ENCODE peak calls at places on chromosomes 1 and 21, in five cellular contexts. V, G, F, N and P are unnamed samples.

GRCh38 chr1:115133440-115133839 is 44.1 kb upstream of the TSPAN2 start:
- DNase-seq in V (no peak), G (no peak), F (peak), N (no peak), P (no peak)

GRCh38 chr1:217982711-217983405 is 302.2 kb upstream of the RRP15 start:
- DNase-seq in V (no peak), G (no peak), F (no peak), N (no peak), P (no peak)

GRCh38 chr1:55378582-55378981 is 163.4 kb upstream of the USP24 start:
- DNase-seq in V (no peak), G (no peak), F (peak), N (peak), P (peak)

GRCh38 chr1:198950036-198950435 is 311.2 kb downstream of the PTPRC start:
- DNase-seq in V (no peak), G (no peak), F (no peak), N (no peak), P (no peak)

GRCh38 chr1:226520640-226521355 is 27.8 kb upstream of the STUM start:
- DNase-seq in V (peak), G (no peak), F (no peak), N (no peak), P (peak)

GRCh38 chr1:52057876-52058275 is 1.8 kb downstream of the BTF3L4 start:
- DNase-seq in V (no peak), G (no peak), F (no peak), N (no peak), P (no peak)

GRCh38 chr21:44926364-44927101 is 5.8 kb upstream of the ITGB2 start:
- DNase-seq in V (no peak), G (peak), F (peak), N (no peak), P (peak)

GRCh38 chr1:51744506-51745303 is 127.8 kb downstream of the OSBPL9 start:
- DNase-seq in V (no peak), G (no peak), F (no peak), N (no peak), P (no peak)

GRCh38 chr1:113893267-113893666 is 5.9 kb upstream of the BCL2L15 start:
- DNase-seq in V (no peak), G (no peak), F (no peak), N (no peak), P (no peak)

GRCh38 chr1:52633291-52633754 is 355 bp downstream of the SHISAL2A start:
- DNase-seq in V (no peak), G (peak), F (no peak), N (no peak), P (peak)

GRCh38 chr1:235883261-235883927 is 16.7 kb upstream of the LYST start:
- DNase-seq in V (peak), G (peak), F (peak), N (no peak), P (no peak)

GRCh38 chr1:26574690-26575349 is 45.3 kb downstream of the RPS6KA1 start:
- DNase-seq in V (no peak), G (peak), F (no peak), N (no peak), P (no peak)

GRCh38 chr1:6075747-6076146 is 30.1 kb downstream of the KCNAB2 start:
- DNase-seq in V (no peak), G (no peak), F (peak), N (no peak), P (no peak)

GRCh38 chr21:32554832-32555436 is 30.4 kb downstream of the TCP10L start:
- DNase-seq in V (no peak), G (no peak), F (no peak), N (no peak), P (no peak)

GRCh38 chr1:175826705-175827104 is 83.3 kb upstream of the TNR start:
- DNase-seq in V (no peak), G (no peak), F (no peak), N (no peak), P (no peak)

GRCh38 chr1:160911441-160911840 is 26.5 kb upstream of the ITLN1 start:
- DNase-seq in V (no peak), G (no peak), F (no peak), N (no peak), P (peak)

GRCh38 chr1:192506741-192507155 is 68.8 kb upstream of the RGS1 start:
- DNase-seq in V (no peak), G (no peak), F (peak), N (peak), P (no peak)

GRCh38 chr1:193406901-193407300 is 220.5 kb upstream of the B3GALT2 start:
- DNase-seq in V (peak), G (no peak), F (peak), N (peak), P (no peak)

GRCh38 chr21:23452384-23453083 is 2154.7 kb downstream of the MRPL39 start:
- DNase-seq in V (no peak), G (peak), F (peak), N (no peak), P (peak)

GRCh38 chr1:203519053-203519770 is 25.3 kb downstream of the OPTC start:
- DNase-seq in V (no peak), G (no peak), F (no peak), N (no peak), P (peak)

GRCh38 chr1:24236170-24237045 is 49.3 kb upstream of the IFNLR1 start:
- DNase-seq in V (no peak), G (no peak), F (peak), N (peak), P (peak)

GRCh38 chr1:24993871-24994270 is 63.8 kb upstream of the RUNX3 start:
- DNase-seq in V (no peak), G (peak), F (no peak), N (no peak), P (no peak)

GRCh38 chr1:28640766-28641165 is 2.1 kb downstream of the TAF12 start:
- DNase-seq in V (no peak), G (no peak), F (peak), N (peak), P (peak)

GRCh38 chr1:9849691-9850441 is 26.1 kb upstream of the CLSTN1 start:
- DNase-seq in V (no peak), G (no peak), F (no peak), N (no peak), P (peak)

GRCh38 chr1:232319518-232319917 is 310.4 kb downstream of the SIPA1L2 start:
- DNase-seq in V (no peak), G (no peak), F (no peak), N (no peak), P (no peak)

GRCh38 chr1:38888423-38889333 is 7.3 kb upstream of the GJA9 start:
- DNase-seq in V (no peak), G (no peak), F (no peak), N (no peak), P (no peak)

GRCh38 chr1:220804202-220804586 is 17.5 kb downstream of the MTARC1 start:
- DNase-seq in V (no peak), G (no peak), F (no peak), N (no peak), P (peak)

GRCh38 chr1:3116150-3116510 is 47.1 kb downstream of the PRDM16 start:
- DNase-seq in V (no peak), G (no peak), F (no peak), N (no peak), P (no peak)
- H3K4me3 ChIP-seq in V (no peak), G (no peak), F (no peak), N (no peak), P (no peak)

DNA sequence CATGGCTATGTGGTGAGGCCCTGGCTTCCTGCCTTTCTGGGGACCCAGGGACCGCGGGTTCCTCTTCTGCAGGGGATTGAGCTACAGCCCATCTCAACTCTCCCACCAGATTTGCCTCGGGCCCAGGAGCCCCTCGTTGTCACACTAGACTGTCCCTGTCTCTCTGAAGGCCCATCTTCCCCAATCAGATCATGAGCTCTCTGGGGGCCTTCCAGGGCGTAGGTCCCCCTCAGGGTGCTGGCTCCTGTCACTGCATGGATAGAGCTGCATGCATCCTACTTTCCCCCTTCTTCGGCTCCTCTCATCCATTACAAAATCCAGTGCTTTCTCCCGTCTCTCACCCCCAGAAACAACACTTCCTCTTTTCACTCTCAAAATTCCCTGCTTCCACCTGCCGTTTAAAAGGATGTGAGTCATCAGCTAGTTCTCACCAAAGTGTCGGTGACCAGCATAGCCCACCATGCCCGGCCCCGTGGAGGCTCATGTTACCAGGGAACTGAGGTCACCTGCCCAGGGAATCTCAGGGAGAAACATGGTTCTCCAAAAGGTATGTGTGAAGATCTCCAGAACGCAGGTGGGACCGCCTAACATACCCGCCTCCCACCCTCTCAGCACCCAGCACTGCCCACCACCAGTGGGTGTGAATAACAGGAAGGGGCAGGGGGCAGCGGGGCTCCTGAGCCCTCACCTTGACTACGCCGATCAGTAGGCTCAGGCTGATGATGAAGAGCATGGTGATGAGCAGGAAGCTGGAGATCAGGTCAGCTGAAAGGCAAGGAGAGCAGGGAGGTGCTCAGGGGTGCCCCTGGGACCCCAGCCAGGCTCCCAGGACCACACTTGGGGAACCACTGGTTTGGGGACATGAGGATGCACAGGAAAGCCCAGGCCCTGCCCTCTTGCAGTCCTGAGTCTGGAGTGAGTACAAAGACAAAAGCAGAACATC is 16.4 kb downstream of the LAPTM5 start:
- DNase-seq in V (no peak), G (peak), F (peak), N (no peak), P (peak)
- TF ChIP-seq CTCF in V (no peak), G (no peak), F (no peak), N (no peak), P (no peak)

GRCh38 chr1:66940968-66941367 is 16.2 kb downstream of the MIER1 start:
- DNase-seq in V (no peak), G (no peak), F (no peak), N (no peak), P (no peak)

GRCh38 chr1:66943361-66943969 is 18.7 kb downstream of the MIER1 start:
- DNase-seq in V (no peak), G (no peak), F (no peak), N (no peak), P (no peak)

GRCh38 chr1:66945316-66945715 is 20.5 kb downstream of the MIER1 start:
- DNase-seq in V (no peak), G (no peak), F (no peak), N (no peak), P (no peak)

GRCh38 chr1:66947267-66947666 is 22.5 kb downstream of the MIER1 start:
- DNase-seq in V (no peak), G (no peak), F (no peak), N (no peak), P (no peak)

DNA sequence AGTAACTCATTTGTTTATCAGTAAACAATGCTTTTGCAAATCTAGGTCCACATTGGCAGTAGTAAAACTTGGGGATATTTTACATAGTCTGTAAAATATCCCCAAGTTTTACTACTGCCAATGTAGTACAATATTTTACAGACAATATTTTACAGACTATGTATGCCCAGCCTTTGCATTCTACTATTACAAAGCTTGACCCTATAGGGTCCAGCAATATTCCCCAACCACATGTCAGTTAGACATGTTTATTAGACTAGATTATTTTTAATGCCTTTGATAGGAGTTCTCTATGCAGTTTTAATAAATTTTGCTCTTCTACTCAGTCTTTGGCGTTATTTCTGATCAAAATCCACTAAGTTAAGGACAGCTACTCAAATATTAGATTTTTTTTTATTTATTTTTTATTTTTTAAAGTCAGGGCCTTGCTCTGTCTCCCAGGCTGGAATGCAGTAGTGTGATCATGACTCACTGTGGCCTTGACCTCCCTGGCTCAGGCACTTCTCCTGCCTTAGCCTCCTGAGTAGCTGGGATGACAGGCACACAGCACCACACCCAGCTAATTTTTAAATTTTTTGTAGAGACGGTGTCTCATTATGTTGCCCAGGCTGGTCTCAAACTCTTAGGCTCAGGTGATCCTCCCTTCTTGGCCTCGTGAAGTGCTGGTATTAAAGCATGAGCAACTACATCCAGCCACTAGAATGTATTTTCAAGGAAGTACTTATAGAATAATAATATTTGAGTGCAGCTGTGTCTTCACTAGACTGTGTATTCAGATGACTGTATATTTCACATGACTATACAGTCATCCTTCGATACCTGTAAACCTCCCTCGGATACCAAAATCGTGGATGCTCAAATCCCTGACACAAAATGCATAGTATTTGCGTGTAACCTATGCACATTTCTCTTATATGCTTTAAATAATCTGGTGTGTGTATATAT is 19.8 kb downstream of the MIER1 start:
- DNase-seq in V (no peak), G (no peak), F (peak), N (peak), P (no peak)
- H3K9ac ChIP-seq in V (no peak), G (no peak), F (peak), N (peak), P (no peak)

DNA sequence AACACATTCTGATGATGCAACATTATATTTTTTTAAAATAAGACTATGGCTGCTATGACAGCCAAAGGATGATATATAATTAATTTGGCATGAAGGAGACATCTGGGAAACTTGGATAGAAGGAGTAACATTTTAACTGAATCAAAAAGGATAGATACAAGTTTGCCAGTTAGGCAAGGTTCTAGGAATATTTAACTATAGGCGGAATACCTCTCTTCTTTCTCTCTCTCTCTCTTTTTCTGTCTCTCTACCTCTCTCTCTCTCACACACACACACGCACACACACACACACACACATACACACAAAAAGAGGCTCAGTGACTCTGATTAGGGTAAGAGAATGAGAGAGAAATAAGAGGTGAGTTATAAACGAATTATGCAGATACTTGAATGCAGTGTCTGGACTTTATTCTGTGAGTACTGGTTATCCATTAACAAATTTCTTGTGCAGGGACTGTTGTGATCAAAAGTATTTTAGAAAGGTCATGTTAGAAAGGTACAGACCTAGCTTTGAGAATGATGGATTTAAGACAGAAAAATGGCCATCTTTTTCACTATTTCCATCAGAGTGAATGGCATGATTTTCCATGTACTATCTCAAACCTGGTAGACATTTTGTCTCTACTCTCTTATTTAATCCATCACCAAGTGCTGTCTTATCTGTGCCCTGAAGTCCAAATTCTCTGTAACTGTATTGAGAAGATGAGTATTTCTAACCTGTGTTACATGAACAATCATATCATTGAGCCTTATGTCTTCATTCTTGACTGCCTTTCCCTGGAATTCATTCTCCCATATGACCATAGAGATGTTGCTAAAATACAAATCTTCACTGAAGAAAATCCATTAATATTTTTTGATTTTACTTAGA is 1106.9 kb upstream of the ADGRL4 start:
- DNase-seq in V (no peak), G (no peak), F (no peak), N (no peak), P (no peak)
- H3K4me3 ChIP-seq in V (no peak), G (no peak), F (no peak), N (no peak), P (no peak)

DNA sequence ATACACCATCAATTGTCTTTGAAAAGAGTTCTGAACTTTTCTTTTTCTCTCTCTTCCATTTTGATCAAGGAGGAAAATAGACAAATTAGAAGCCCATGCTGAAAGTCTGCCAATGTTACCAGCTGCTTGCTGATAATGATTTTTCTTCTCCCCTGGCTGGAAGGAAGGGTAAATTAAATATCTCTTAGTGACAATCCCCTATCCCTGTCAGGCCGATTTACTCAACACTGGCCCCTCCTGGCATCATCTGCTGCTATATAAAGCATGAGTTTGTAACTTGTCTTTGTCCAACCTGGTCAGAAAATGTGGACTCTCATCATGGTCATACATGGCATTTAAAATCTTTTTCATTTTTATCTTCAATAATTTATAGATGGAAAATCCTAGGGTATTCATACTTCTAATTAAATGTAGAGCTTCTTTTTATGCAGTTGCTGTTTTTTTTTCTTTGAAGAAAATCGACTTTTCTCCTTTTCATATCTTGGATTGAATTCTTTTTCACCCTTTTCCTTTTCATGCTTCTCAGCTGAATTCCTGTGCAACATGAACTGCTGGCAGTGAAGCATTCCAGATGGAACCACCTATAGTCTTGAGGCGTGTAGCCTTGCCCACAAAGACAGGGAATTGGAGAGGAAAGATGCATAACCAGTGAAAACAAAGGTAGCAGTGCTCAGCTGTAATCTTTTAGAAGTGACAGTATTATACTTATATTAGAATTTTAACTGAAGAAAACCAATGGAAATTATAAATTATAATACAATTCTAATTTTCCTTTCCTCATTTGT is 214.7 kb upstream of the PTGFR start:
- DNase-seq in V (no peak), G (no peak), F (no peak), N (no peak), P (no peak)
- TF ChIP-seq CTCF in V (no peak), G (no peak), F (no peak), N (no peak), P (peak)

GRCh38 chr1:45573231-45573804 is 10.5 kb upstream of the NASP start:
- DNase-seq in V (no peak), G (no peak), F (no peak), N (no peak), P (peak)
- H3K9ac ChIP-seq in V (no peak), G (no peak), F (no peak), N (no peak), P (no peak)

GRCh38 chr1:63046539-63046938 is 262.6 kb downstream of the ATG4C start:
- DNase-seq in V (no peak), G (no peak), F (no peak), N (no peak), P (no peak)

GRCh38 chr1:63038586-63038985 is 254.7 kb downstream of the ATG4C start:
- DNase-seq in V (no peak), G (no peak), F (no peak), N (no peak), P (no peak)

GRCh38 chr1:63042278-63042677 is 258.3 kb downstream of the ATG4C start:
- DNase-seq in V (no peak), G (no peak), F (no peak), N (no peak), P (no peak)

GRCh38 chr1:63041660-63042059 is 257.7 kb downstream of the ATG4C start:
- DNase-seq in V (no peak), G (no peak), F (no peak), N (no peak), P (no peak)
- H3K4me3 ChIP-seq in V (no peak), G (no peak), F (no peak), N (no peak), P (no peak)

GRCh38 chr1:195327361-195327760 is 1280.9 kb downstream of the KCNT2 start:
- DNase-seq in V (no peak), G (no peak), F (no peak), N (no peak), P (no peak)
- TF ChIP-seq CTCF in V (no peak), G (no peak), F (no peak), N (no peak), P (no peak)

GRCh38 chr21:42747746-42748351 is 94.4 kb downstream of the PDE9A start:
- DNase-seq in V (no peak), G (peak), F (no peak), N (no peak), P (no peak)
- H3K9ac ChIP-seq in V (no peak), G (no peak), F (no peak), N (no peak), P (no peak)